ENCODE peak calls at places on chromosomes 4 and X, in eight cellular contexts. K, P, C, J, T, B, Q and A are unnamed samples. For H3K4me1, the result is how much of the 10 kb centered on the place peaks cover.

GRCh38 chr4:65665951-65666523 is 4.3 kb downstream of the EPHA5 start:
- DNase-seq in T (no peak), B (no peak), C (peak), Q (no peak), P (no peak), K (no peak), J (no peak), A (no peak)

GRCh38 chrX:14039344-14039743 is 9.7 kb upstream of the GEMIN8 start:
- DNase-seq in K (peak), J (no peak), C (peak), Q (peak), P (no peak), T (peak), B (no peak), A (peak)

GRCh38 chrX:4710618-4711433 is 997.4 kb upstream of the PRKX start:
- DNase-seq in C (peak), B (no peak), P (no peak), Q (no peak), K (no peak), T (no peak), J (no peak), A (no peak)

GRCh38 chr4:10727140-10727880 is 42.7 kb upstream of the CLNK start:
- DNase-seq in T (no peak), Q (no peak), J (no peak), B (no peak), P (no peak), K (no peak), C (no peak), A (no peak)

GRCh38 chr4:87851332-87851731 is 18.6 kb downstream of the MEPE start:
- DNase-seq in B (no peak), P (no peak), K (no peak), T (no peak), J (no peak), C (no peak), Q (peak), A (no peak)

GRCh38 chrX:80765226-80765625 is 44.5 kb downstream of the BRWD3 start:
- DNase-seq in C (no peak), Q (no peak), B (no peak), K (no peak), J (no peak), P (no peak), T (peak), A (no peak)

GRCh38 chr4:9762823-9763475 is 18.5 kb upstream of the DRD5 start:
- DNase-seq in P (peak), K (peak), B (peak), C (peak), Q (peak), T (peak), J (no peak), A (peak)

GRCh38 chr4:151184523-151185458 is 85.4 kb downstream of the RPS3A start:
- DNase-seq in J (no peak), T (peak), P (no peak), C (no peak), B (no peak), Q (no peak), K (no peak), A (no peak)

GRCh38 chrX:119996069-119996468 is 52.5 kb upstream of the NKAP start:
- DNase-seq in Q (no peak), B (no peak), K (no peak), J (no peak), P (no peak), C (no peak), T (no peak), A (no peak)

GRCh38 chr4:2472187-2472586 is 3.3 kb downstream of the RNF4 start:
- DNase-seq in T (no peak), P (no peak), B (no peak), C (no peak), J (no peak), Q (no peak), K (no peak), A (no peak)

GRCh38 chr4:44701037-44701436 is 22.8 kb downstream of the GUF1 start:
- DNase-seq in Q (no peak), B (no peak), P (no peak), C (no peak), J (no peak), K (no peak), T (no peak), A (no peak)

GRCh38 chrX:149145845-149146285 is 359.2 kb downstream of the IDS start:
- DNase-seq in B (no peak), K (no peak), Q (no peak), T (no peak), P (no peak), C (no peak), J (no peak), A (no peak)

GRCh38 chr4:169803417-169803816 is 45.7 kb upstream of the HPF1 start:
- DNase-seq in J (no peak), K (no peak), B (no peak), P (no peak), C (no peak), T (no peak), Q (no peak), A (no peak)

GRCh38 chr4:169062861-169063197 is 52.8 kb upstream of the CBR4 start:
- DNase-seq in C (no peak), J (no peak), Q (no peak), T (peak), K (no peak), B (no peak), P (no peak), A (no peak)

GRCh38 chr4:100165809-100166208 is 24.5 kb downstream of the DDIT4L start:
- DNase-seq in T (no peak), C (peak), P (no peak), J (no peak), K (no peak), Q (no peak), B (no peak), A (no peak)

GRCh38 chr4:148044889-148045352 is 313.0 kb downstream of the ARHGAP10 start:
- DNase-seq in B (no peak), C (no peak), Q (no peak), T (peak), P (no peak), K (peak), J (no peak), A (no peak)

GRCh38 chr4:77264826-77265225 is 107.8 kb downstream of the CCNG2 start:
- DNase-seq in K (no peak), P (no peak), B (no peak), T (no peak), C (no peak), J (no peak), Q (no peak), A (no peak)

GRCh38 chr4:86386201-86386600 is 26.3 kb upstream of the MAPK10 start:
- DNase-seq in B (no peak), P (no peak), J (no peak), Q (no peak), K (no peak), C (no peak), T (no peak), A (no peak)

GRCh38 chr4:112704991-112705845 is 68.3 kb downstream of the LARP7 start:
- DNase-seq in T (peak), Q (peak), J (peak), K (peak), B (peak), C (peak), P (peak), A (no peak)

GRCh38 chr4:3192827-3193226 is 56.1 kb upstream of the MSANTD1 start:
- DNase-seq in J (no peak), C (no peak), P (no peak), Q (no peak), T (no peak), K (no peak), B (no peak), A (no peak)

GRCh38 chr4:56619160-56619559 is 61.9 kb downstream of the HOPX start:
- DNase-seq in T (peak), K (no peak), P (no peak), J (no peak), B (no peak), Q (no peak), C (no peak), A (no peak)

GRCh38 chrX:41480508-41481260 is 33.5 kb downstream of the NYX start:
- DNase-seq in K (no peak), P (no peak), Q (no peak), T (no peak), J (no peak), C (no peak), B (no peak), A (no peak)

GRCh38 chr4:144714166-144714565 is 68.2 kb downstream of the HHIP start:
- DNase-seq in Q (no peak), P (no peak), T (no peak), K (no peak), J (no peak), B (no peak), C (no peak), A (no peak)

GRCh38 chr4:65393078-65393477 is 277.2 kb downstream of the EPHA5 start:
- DNase-seq in J (no peak), C (no peak), K (no peak), B (no peak), Q (no peak), P (no peak), T (no peak), A (no peak)

GRCh38 chr4:8275511-8275910 is 6.0 kb downstream of the HTRA3 start:
- DNase-seq in B (peak), C (no peak), T (no peak), Q (no peak), K (no peak), P (no peak), J (peak), A (no peak)

GRCh38 chr4:8325284-8325973 is 55.9 kb downstream of the HTRA3 start:
- DNase-seq in C (no peak), P (no peak), Q (no peak), J (no peak), K (no peak), T (no peak), B (peak), A (no peak)

GRCh38 chrX:41563881-41564280 is 116.7 kb downstream of the NYX start:
- DNase-seq in B (no peak), Q (no peak), K (no peak), C (no peak), P (no peak), J (no peak), T (no peak), A (no peak)

GRCh38 chr4:124019749-124020549 is 623.4 kb downstream of the SPRY1 start:
- DNase-seq in T (peak), Q (peak), P (no peak), C (no peak), B (no peak), K (no peak), J (no peak), A (no peak)

GRCh38 chr4:13544556-13545393 is 467 bp upstream of the NKX3-2 start:
- DNase-seq in C (peak), T (peak), B (peak), J (peak), K (no peak), Q (peak), P (no peak), A (peak)

GRCh38 chr4:147683172-147683571 is 791 bp downstream of the PRMT9 start:
- DNase-seq in P (no peak), Q (peak), J (no peak), B (peak), C (peak), T (peak), K (peak), A (no peak)

DNA sequence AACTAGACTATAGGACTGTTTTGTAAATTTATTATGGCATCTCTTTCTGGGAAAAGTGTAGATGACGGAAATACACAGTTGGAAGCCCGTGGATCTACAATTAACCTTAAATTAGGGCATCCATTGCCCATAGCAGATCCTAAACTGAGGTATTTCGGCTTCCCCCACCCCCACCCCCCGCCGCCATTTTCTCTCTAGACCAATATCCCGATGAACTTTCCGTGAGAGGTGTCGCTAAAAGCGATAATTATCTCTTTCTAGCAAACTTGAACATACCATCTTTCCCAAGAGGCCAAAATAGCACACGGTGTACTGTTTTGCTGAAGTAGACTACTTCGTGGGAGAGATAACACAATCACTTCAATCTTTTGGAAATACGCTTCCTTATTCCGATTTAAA is 584 bp downstream of the KLHL15 start:
- DNase-seq in P (no peak), B (no peak), C (peak), K (no peak), J (no peak), T (peak), Q (no peak), A (no peak)
- H3K27ac ChIP-seq in P (peak), B (no peak), C (no peak), K (no peak), J (peak), T (peak), Q (peak), A (peak)

DNA sequence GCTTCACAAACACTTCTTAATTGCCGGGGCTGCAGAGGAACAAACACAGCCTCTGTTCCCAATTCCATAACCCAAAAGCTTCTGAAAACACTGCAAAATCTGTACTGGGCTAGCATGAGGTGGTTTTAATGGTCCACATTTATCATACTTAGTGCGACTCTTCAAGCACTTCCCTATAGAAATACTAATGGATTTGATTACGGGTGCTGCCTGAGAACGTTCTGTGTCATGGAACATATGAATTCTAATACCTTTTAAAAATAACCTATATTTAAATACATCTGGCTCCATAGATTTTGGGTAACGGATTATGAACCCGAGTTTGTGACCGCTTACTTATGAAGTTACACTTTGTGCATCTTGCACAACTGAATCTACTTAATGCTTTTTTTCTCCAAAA is 35.4 kb upstream of the STS start:
- DNase-seq in T (no peak), B (no peak), P (no peak), Q (no peak), K (no peak), C (no peak), J (no peak), A (no peak)
- H3K4me1 ChIP-seq in T (under half), B (under half), P (under half), Q (under half), K (under half), C (under half), J (under half), A (under half)

DNA sequence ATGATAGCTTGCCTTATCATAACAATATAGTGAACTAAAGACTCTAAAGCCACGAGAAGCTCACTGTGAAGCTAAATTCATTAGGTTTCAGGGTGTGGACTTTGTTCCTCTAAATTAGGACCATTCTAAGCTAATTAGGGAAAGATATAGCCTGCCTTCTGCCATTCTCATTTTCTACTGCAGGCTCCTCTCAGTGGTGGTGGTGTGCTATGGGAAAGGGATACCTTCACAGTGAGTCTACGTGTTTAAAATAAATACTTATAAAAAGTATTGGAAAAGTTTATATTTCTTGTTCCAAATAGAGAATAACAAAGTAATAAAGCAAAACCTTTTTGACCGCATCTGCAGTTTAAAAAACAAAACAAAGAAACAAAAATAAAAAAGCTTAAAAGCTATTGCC is 327.7 kb downstream of the PAPSS1 start:
- DNase-seq in B (no peak), J (no peak), P (no peak), K (no peak), C (no peak), Q (no peak), T (no peak), A (no peak)
- H3K4me3 ChIP-seq in B (no peak), J (no peak), P (no peak), K (no peak), C (no peak), Q (no peak), T (no peak), A (no peak)

DNA sequence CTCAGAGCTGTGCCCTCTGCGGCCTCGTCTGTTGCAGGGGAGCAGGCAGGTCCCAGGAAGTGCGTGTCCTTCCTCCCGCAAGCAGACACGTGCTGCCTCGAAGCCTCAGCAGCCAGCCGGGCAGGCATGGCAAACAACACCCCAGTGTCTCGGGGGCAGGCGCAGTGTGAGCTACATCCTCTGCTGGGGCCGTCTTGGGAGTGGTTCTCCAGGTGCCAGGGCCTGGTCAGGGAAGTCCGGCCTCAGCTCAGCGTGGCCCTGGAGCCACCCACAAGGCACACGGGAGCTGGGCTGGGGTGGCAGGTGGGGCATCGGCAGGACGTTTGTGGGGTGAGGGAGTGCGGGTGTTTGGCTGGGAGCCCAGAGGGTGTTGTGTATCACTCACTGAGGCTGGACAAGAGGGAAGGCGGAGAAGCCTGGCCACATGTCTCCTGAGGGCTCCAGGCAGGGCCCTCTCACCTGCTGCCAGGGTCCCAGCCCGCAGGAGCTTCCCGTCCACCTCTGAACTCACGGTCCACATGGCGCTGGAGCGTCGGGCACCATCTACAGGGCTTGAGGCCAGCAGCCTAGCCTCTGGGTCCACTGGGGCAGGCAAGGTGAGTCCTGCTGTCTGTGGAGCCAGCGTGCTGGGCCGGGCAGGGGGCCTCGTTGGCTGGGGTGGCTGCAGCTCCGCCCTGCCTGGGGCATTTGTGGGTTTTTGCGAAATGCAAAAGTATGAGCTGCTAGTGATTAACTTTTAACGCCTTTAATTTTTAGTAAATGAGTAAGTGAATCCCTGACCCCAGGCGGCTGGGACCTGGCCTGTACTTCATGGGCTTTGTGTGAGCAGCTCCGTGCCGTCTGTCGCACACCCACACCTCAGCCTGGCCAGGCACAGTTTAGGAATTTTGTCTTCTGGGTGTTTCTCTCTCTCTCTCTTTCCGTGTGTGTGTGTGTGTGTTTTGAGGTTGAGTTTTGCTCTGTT is 17.3 kb upstream of the UVSSA start:
- DNase-seq in K (no peak), P (peak), J (no peak), B (no peak), T (no peak), C (no peak), Q (no peak), A (no peak)
- H3K27ac ChIP-seq in K (peak), P (peak), J (no peak), B (no peak), T (no peak), C (no peak), Q (no peak), A (no peak)

GRCh38 chrX:45710081-45710801 is 509.6 kb upstream of the DIPK2B start:
- DNase-seq in Q (no peak), K (no peak), T (peak), C (no peak), J (no peak), P (no peak), B (no peak), A (no peak)
- H3K4me1 ChIP-seq in Q (under half), K (under half), T (under half), C (under half), J (under half), P (under half), B (under half), A (under half)

GRCh38 chrX:109624641-109625311 is at the start of gene KCNE5:
- DNase-seq in P (no peak), J (no peak), B (peak), Q (no peak), T (peak), K (no peak), C (peak), A (no peak)
- H3K4me3 ChIP-seq in P (peak), J (peak), B (peak), Q (peak), T (peak), K (no peak), C (peak), A (no peak)

GRCh38 chr4:182192511-182193181 is 50.6 kb upstream of the TENM3 start:
- DNase-seq in P (no peak), J (no peak), T (peak), K (no peak), C (no peak), B (no peak), Q (no peak), A (no peak)

GRCh38 chr4:182190306-182190705 is 52.9 kb upstream of the TENM3 start:
- DNase-seq in T (peak), P (no peak), J (no peak), K (no peak), Q (no peak), C (no peak), B (no peak), A (no peak)

GRCh38 chr4:182189107-182189878 is 53.9 kb upstream of the TENM3 start:
- DNase-seq in P (no peak), C (no peak), T (peak), B (no peak), K (no peak), Q (no peak), J (no peak), A (no peak)

GRCh38 chr4:182194115-182194834 is 48.9 kb upstream of the TENM3 start:
- DNase-seq in J (no peak), Q (no peak), T (no peak), B (no peak), K (no peak), C (no peak), P (no peak), A (no peak)

DNA sequence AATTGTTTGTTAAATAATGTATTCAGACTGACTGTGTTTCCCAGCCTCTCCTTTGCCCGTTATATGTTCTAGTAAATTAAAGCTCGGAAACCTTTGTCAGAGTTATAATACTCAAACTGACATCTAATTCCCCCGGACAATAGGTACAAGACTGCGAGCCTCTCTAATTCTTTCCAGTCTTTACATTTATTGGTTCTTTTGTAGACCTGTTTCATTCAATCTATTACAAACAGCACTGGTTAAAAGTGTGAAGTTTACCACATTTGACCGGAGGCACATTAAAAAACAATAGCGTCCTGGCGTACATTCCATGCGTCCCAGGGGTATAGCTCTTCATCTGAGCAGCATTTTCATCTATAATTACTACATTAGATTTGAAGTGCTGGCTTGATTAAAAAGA is 49.9 kb upstream of the TENM3 start:
- DNase-seq in T (no peak), B (no peak), K (no peak), J (no peak), Q (no peak), P (no peak), C (no peak), A (no peak)
- H3K27ac ChIP-seq in T (no peak), B (no peak), K (no peak), J (no peak), Q (no peak), P (no peak), C (peak), A (no peak)

DNA sequence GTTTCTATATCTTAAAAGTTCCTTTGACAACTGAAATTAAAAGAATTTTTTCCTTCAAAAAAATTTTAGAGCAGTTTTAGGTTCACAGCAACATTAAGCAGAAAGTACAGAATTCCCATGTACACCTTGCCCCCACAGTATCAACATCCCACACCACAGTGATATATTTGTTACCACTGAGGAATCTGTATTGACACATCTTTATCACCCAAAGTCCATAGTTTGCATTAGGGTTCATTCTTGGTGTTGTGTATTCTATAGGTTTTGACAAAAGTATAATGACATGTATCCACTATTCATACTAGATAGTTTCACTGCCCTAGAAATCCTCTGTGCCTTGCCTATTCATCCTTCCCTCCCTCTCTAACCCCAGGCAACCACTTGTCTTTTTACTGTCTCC is 43.7 kb downstream of the FNIP2 start:
- DNase-seq in P (no peak), Q (no peak), B (no peak), T (no peak), C (no peak), K (no peak), J (no peak), A (no peak)
- H3K4me1 ChIP-seq in P (under half), Q (under half), B (under half), T (half or more), C (under half), K (under half), J (half or more), A (under half)